ENCODE peak calls at places on chromosomes 6 and 20, in eight cellular contexts. One of them, this sample, is unnamed. For H3K4me1 and H3K27me3, the result is how much of the 10 kb centered on the place peaks cover.

GRCh38 chr6:106249658-106250057 is 75.9 kb downstream of the ATG5 start:
- DNase-seq in psoas muscle: no peak
- DNase-seq in endodermal cell: no peak
- DNase-seq in SJSA1: no peak
- DNase-seq in PC-3: no peak
- DNase-seq in mammary epithelial cell: no peak
- DNase-seq in left ventricle myocardium inferior: no peak
- DNase-seq in ascending aorta: no peak
- DNase-seq in this sample: no peak

GRCh38 chr6:72464791-72465691 is 156.8 kb upstream of the KCNQ5 start:
- DNase-seq in PC-3: peak
- DNase-seq in ascending aorta: no peak
- DNase-seq in endodermal cell: peak
- DNase-seq in mammary epithelial cell: peak
- DNase-seq in left ventricle myocardium inferior: no peak
- DNase-seq in SJSA1: no peak
- DNase-seq in psoas muscle: no peak
- DNase-seq in this sample: no peak

GRCh38 chr6:64803470-64804166 is 903.4 kb downstream of the EYS start:
- DNase-seq in ascending aorta: no peak
- DNase-seq in endodermal cell: no peak
- DNase-seq in psoas muscle: no peak
- DNase-seq in left ventricle myocardium inferior: no peak
- DNase-seq in SJSA1: no peak
- DNase-seq in mammary epithelial cell: no peak
- DNase-seq in PC-3: no peak
- DNase-seq in this sample: no peak

GRCh38 chr20:23147964-23148720 is 62.0 kb upstream of the CD93 start:
- DNase-seq in psoas muscle: peak
- DNase-seq in mammary epithelial cell: peak
- DNase-seq in left ventricle myocardium inferior: no peak
- DNase-seq in SJSA1: peak
- DNase-seq in endodermal cell: peak
- DNase-seq in ascending aorta: peak
- DNase-seq in PC-3: peak
- DNase-seq in this sample: peak

GRCh38 chr6:80454197-80454596 is 347.7 kb downstream of the BCKDHB start:
- DNase-seq in ascending aorta: no peak
- DNase-seq in endodermal cell: no peak
- DNase-seq in SJSA1: peak
- DNase-seq in left ventricle myocardium inferior: no peak
- DNase-seq in psoas muscle: no peak
- DNase-seq in mammary epithelial cell: peak
- DNase-seq in PC-3: peak
- DNase-seq in this sample: no peak

GRCh38 chr20:57090590-57091560 is 175.6 kb downstream of the BMP7 start:
- DNase-seq in psoas muscle: no peak
- DNase-seq in endodermal cell: no peak
- DNase-seq in mammary epithelial cell: no peak
- DNase-seq in ascending aorta: no peak
- DNase-seq in SJSA1: no peak
- DNase-seq in left ventricle myocardium inferior: no peak
- DNase-seq in PC-3: no peak
- DNase-seq in this sample: no peak

GRCh38 chr6:133917781-133918180 is 28.9 kb downstream of the TCF21 start:
- DNase-seq in mammary epithelial cell: no peak
- DNase-seq in SJSA1: no peak
- DNase-seq in psoas muscle: no peak
- DNase-seq in ascending aorta: no peak
- DNase-seq in endodermal cell: no peak
- DNase-seq in PC-3: no peak
- DNase-seq in left ventricle myocardium inferior: no peak
- DNase-seq in this sample: no peak

GRCh38 chr20:11432407-11432806 is 485.3 kb upstream of the BTBD3 start:
- DNase-seq in PC-3: peak
- DNase-seq in SJSA1: no peak
- DNase-seq in endodermal cell: no peak
- DNase-seq in psoas muscle: no peak
- DNase-seq in left ventricle myocardium inferior: no peak
- DNase-seq in mammary epithelial cell: peak
- DNase-seq in ascending aorta: no peak
- DNase-seq in this sample: no peak

GRCh38 chr6:5997420-5998093 is 9.2 kb downstream of the NRN1 start:
- DNase-seq in mammary epithelial cell: peak
- DNase-seq in ascending aorta: no peak
- DNase-seq in left ventricle myocardium inferior: no peak
- DNase-seq in SJSA1: no peak
- DNase-seq in PC-3: no peak
- DNase-seq in endodermal cell: peak
- DNase-seq in psoas muscle: peak
- DNase-seq in this sample: no peak

GRCh38 chr20:38870733-38871559 is 55.3 kb upstream of the FAM83D start:
- DNase-seq in left ventricle myocardium inferior: no peak
- DNase-seq in psoas muscle: no peak
- DNase-seq in endodermal cell: no peak
- DNase-seq in PC-3: peak
- DNase-seq in ascending aorta: no peak
- DNase-seq in SJSA1: no peak
- DNase-seq in mammary epithelial cell: peak
- DNase-seq in this sample: peak

GRCh38 chr6:43742285-43742684 is 27.7 kb upstream of the VEGFA start:
- DNase-seq in SJSA1: no peak
- DNase-seq in ascending aorta: no peak
- DNase-seq in psoas muscle: no peak
- DNase-seq in endodermal cell: peak
- DNase-seq in mammary epithelial cell: no peak
- DNase-seq in PC-3: no peak
- DNase-seq in left ventricle myocardium inferior: no peak
- DNase-seq in this sample: no peak

GRCh38 chr6:113464959-113465358 is 392.2 kb upstream of the MARCKS start:
- DNase-seq in psoas muscle: no peak
- DNase-seq in left ventricle myocardium inferior: no peak
- DNase-seq in endodermal cell: no peak
- DNase-seq in SJSA1: no peak
- DNase-seq in mammary epithelial cell: peak
- DNase-seq in PC-3: peak
- DNase-seq in ascending aorta: no peak
- DNase-seq in this sample: no peak

GRCh38 chr20:44686934-44687333 is 28.2 kb upstream of the CCN5 start:
- DNase-seq in ascending aorta: no peak
- DNase-seq in PC-3: no peak
- DNase-seq in SJSA1: no peak
- DNase-seq in mammary epithelial cell: no peak
- DNase-seq in psoas muscle: no peak
- DNase-seq in endodermal cell: no peak
- DNase-seq in left ventricle myocardium inferior: no peak
- DNase-seq in this sample: no peak

GRCh38 chr6:119749341-119749740 is 399.8 kb upstream of the MAN1A1 start:
- DNase-seq in mammary epithelial cell: no peak
- DNase-seq in ascending aorta: no peak
- DNase-seq in left ventricle myocardium inferior: no peak
- DNase-seq in endodermal cell: no peak
- DNase-seq in SJSA1: no peak
- DNase-seq in psoas muscle: no peak
- DNase-seq in PC-3: no peak
- DNase-seq in this sample: no peak

DNA sequence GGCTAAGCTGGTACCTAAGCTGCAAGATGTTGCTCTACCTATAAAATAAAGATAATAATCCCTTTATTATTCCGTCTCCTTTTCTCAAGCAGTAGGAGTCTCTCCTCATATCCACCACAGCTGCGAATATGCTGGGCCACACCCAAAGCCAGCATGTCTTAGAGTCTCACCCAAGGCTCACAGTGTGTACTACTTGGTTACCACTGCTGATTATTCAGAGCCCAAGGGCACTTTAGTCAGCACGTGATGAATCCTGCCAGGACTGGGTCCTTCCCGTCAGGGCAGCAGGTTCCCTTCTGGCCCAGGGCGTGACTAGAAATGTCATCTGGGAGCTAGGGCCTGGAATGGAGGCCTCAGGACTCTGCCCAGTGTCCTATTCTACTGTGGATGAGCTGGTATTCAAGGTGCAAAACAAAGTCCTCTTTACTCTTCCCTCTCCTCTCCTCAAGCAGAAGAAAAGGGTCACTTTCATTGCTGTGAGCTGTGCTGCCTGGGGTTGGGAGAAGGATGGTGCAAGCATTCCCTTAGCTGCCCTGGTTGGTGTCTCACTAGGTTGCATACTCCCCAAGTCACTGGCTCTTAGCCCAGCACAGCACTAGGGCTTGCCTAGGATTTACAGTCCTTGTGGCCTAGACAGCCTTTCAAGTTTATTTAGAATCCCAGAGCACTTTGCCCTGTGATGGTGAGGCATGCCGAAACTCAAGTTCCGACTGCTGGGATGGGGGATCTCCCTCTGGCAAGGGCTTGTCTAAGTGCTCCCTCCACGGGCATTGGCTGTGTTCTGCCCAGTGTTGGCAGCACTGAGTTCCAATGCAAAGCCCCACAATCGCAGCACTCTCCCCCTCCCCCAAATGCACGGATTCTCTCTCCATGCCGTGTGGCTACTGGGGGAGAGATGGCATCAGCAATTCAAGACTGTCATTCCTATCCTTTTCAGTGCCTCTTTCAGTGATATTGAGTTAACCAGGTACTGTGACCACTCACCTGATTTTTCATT is 320.2 kb downstream of the BTBD9 start:
- DNase-seq in ascending aorta: no peak
- DNase-seq in endodermal cell: no peak
- DNase-seq in mammary epithelial cell: peak
- DNase-seq in left ventricle myocardium inferior: no peak
- DNase-seq in PC-3: peak
- DNase-seq in SJSA1: no peak
- DNase-seq in psoas muscle: no peak
- DNase-seq in this sample: peak
- H3K4me1 ChIP-seq in ascending aorta: under half
- H3K4me1 ChIP-seq in endodermal cell: under half
- H3K4me1 ChIP-seq in mammary epithelial cell: under half
- H3K4me1 ChIP-seq in left ventricle myocardium inferior: under half
- H3K4me1 ChIP-seq in PC-3: under half
- H3K4me1 ChIP-seq in SJSA1: under half
- H3K4me1 ChIP-seq in psoas muscle: under half
- H3K4me1 ChIP-seq in this sample: under half

GRCh38 chr6:56814308-56814707 is 140.6 kb upstream of the BEND6 start:
- DNase-seq in ascending aorta: no peak
- DNase-seq in PC-3: peak
- DNase-seq in SJSA1: no peak
- DNase-seq in endodermal cell: no peak
- DNase-seq in psoas muscle: no peak
- DNase-seq in left ventricle myocardium inferior: no peak
- DNase-seq in mammary epithelial cell: no peak
- DNase-seq in this sample: no peak
- H3K27me3 ChIP-seq in ascending aorta: under half
- H3K27me3 ChIP-seq in PC-3: under half
- H3K27me3 ChIP-seq in SJSA1: under half
- H3K27me3 ChIP-seq in endodermal cell: under half
- H3K27me3 ChIP-seq in psoas muscle: under half
- H3K27me3 ChIP-seq in left ventricle myocardium inferior: under half
- H3K27me3 ChIP-seq in mammary epithelial cell: under half
- H3K27me3 ChIP-seq in this sample: under half

GRCh38 chr6:41712651-41713103 is 22.7 kb downstream of the TFEB start:
- DNase-seq in PC-3: peak
- DNase-seq in endodermal cell: no peak
- DNase-seq in psoas muscle: peak
- DNase-seq in mammary epithelial cell: no peak
- DNase-seq in SJSA1: no peak
- DNase-seq in left ventricle myocardium inferior: peak
- DNase-seq in ascending aorta: peak
- DNase-seq in this sample: no peak
- H3K4me1 ChIP-seq in PC-3: under half
- H3K4me1 ChIP-seq in endodermal cell: under half
- H3K4me1 ChIP-seq in psoas muscle: half or more
- H3K4me1 ChIP-seq in mammary epithelial cell: half or more
- H3K4me1 ChIP-seq in SJSA1: under half
- H3K4me1 ChIP-seq in left ventricle myocardium inferior: half or more
- H3K4me1 ChIP-seq in ascending aorta: under half
- H3K4me1 ChIP-seq in this sample: under half

DNA sequence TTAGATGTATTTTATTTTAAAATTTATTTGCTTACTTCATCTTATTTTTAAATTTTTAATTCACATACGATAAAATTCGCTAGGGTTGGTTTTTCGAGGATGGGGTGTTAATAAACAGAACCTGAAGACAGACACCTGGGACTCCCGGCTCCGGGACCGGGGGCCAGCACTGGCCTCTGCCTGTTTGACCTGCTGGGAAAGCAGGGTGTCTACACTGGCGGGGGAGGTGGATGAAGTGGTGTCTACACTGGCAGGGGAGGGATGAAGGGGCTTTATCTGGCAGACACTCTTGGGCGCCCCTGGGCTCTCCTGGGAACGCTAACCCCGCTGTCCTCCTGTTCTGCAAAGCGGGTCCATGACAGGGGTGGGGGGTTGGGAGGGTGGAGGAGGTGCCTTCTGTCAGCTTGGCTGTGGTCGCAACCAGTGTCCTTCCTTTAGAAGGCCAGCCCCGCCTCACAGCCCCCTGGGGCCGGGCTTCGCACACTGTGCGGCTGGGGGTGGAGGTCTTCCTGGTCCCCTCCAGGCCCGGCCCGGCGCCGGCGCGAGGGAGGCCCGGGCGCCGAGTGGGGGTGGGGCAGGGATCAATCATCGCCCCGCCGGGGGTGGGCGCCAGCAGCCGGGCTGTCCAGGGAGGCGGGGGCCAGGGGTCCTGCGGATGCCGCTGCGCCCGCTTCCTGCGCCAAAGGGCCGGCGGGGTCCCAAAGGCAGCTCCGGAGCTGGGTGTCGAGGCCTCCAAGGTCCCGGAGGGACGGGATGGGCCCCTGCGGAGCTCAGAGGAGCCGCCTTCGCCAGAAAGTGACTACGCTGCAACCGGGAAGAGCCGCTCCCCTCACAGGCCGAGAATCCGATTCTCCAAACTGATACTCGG is 1.8 kb downstream of the GATA5 start:
- DNase-seq in mammary epithelial cell: no peak
- DNase-seq in SJSA1: no peak
- DNase-seq in ascending aorta: no peak
- DNase-seq in left ventricle myocardium inferior: no peak
- DNase-seq in psoas muscle: no peak
- DNase-seq in endodermal cell: peak
- DNase-seq in PC-3: no peak
- DNase-seq in this sample: peak
- H3K27me3 ChIP-seq in mammary epithelial cell: half or more
- H3K27me3 ChIP-seq in SJSA1: half or more
- H3K27me3 ChIP-seq in ascending aorta: under half
- H3K27me3 ChIP-seq in left ventricle myocardium inferior: half or more
- H3K27me3 ChIP-seq in psoas muscle: under half
- H3K27me3 ChIP-seq in endodermal cell: half or more
- H3K27me3 ChIP-seq in PC-3: half or more
- H3K27me3 ChIP-seq in this sample: under half

DNA sequence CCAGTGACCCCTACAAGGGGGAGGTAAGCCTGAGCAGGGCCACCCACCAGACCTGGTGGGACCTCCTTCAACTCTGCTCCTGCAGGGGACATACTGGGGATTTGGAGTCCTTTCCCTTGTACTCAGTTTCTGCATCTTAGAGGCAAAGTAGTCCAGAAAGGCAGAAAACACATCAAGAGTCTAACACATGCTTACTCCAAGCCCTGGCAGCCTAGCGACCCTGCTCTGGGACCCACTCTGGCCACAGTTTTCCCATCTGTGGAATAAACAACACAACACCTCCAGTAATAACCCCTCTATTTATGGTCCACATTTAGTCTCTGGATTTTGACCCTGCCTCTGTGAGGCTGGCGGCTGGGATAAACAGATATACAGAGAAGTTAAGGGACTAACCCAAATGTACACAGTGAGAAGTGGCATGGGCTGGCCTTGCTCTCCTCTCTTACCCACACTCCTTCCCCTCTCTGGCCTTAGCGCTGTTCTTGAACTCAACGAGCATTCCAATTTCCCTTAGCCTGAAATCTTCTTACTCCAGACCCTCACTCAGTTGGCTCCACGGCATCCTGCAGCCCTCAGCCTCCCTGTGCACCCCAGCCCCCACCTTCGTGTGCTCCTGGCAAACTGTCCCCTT is 16.1 kb upstream of the TLDC2 start:
- DNase-seq in ascending aorta: no peak
- DNase-seq in mammary epithelial cell: no peak
- DNase-seq in left ventricle myocardium inferior: no peak
- DNase-seq in psoas muscle: no peak
- DNase-seq in PC-3: no peak
- DNase-seq in SJSA1: no peak
- DNase-seq in endodermal cell: no peak
- DNase-seq in this sample: no peak
- H3K4me1 ChIP-seq in ascending aorta: under half
- H3K4me1 ChIP-seq in mammary epithelial cell: half or more
- H3K4me1 ChIP-seq in left ventricle myocardium inferior: half or more
- H3K4me1 ChIP-seq in psoas muscle: under half
- H3K4me1 ChIP-seq in PC-3: under half
- H3K4me1 ChIP-seq in SJSA1: half or more
- H3K4me1 ChIP-seq in endodermal cell: under half
- H3K4me1 ChIP-seq in this sample: under half